ENCODE peak calls at places on chromosomes 7 and 10, in eight cellular contexts. J is GM10248, T is tibial artery, M is neural crest cell, R is astrocyte of the cerebellum, W is A549, E is WTC11, X is fibroblast of lung. B is an unnamed sample.
A peak's percentile ranks its signal among the peaks of the same experiment; 100 is the strongest.

GRCh38 chr7:57426629-57427003 is 23.4 kb upstream of the ZNF716 start:
- DNase-seq in J (no peak), T (no peak), M (no peak), R (no peak), W (no peak), E (no peak), X (no peak), B (no peak)

GRCh38 chr10:22911889-22912762 is 15.7 kb upstream of the ARMC3 start:
- DNase-seq in J (no peak), T (no peak), M (no peak), R (peak; percentile 16), W (no peak), E (no peak), X (peak; percentile 47), B (no peak)

GRCh38 chr10:97792058-97792721 is 20.4 kb upstream of the SFRP5 start:
- DNase-seq in J (peak; percentile 82), T (peak; percentile 58), M (peak; percentile 68), R (peak; percentile 18), W (peak; percentile 79), E (peak; percentile 94), X (peak; percentile 47), B (peak; percentile 72)

GRCh38 chr7:69419928-69420327 is 178.3 kb upstream of the AUTS2 start:
- DNase-seq in J (no peak), T (no peak), M (no peak), R (no peak), W (no peak), E (no peak), X (no peak), B (no peak)

GRCh38 chr10:75976681-75977080 is 545.3 kb downstream of the LRMDA start:
- DNase-seq in J (no peak), T (no peak), M (no peak), R (no peak), W (no peak), E (no peak), X (no peak), B (no peak)

GRCh38 chr7:134755422-134756022 is 23.9 kb upstream of the CALD1 start:
- DNase-seq in J (no peak), T (no peak), M (peak; percentile 29), R (no peak), W (no peak), E (no peak), X (peak; percentile 58), B (no peak)

GRCh38 chr10:124450010-124450782 is at the start of gene NKX1-2:
- DNase-seq in J (no peak), T (no peak), M (no peak), R (no peak), W (no peak), E (peak; percentile 81), X (no peak), B (no peak)

GRCh38 chr7:14233026-14233897 is 243.8 kb upstream of the ETV1 start:
- DNase-seq in J (no peak), T (no peak), M (no peak), R (no peak), W (no peak), E (no peak), X (peak; percentile 9), B (no peak)

GRCh38 chr10:62817763-62818425 is 1.7 kb upstream of the EGR2 start:
- DNase-seq in J (peak; percentile 88), T (peak; percentile 68), M (peak; percentile 70), R (no peak), W (peak; percentile 78), E (peak; percentile 81), X (peak; percentile 67), B (no peak)

GRCh38 chr10:102648889-102649752 is 4.8 kb downstream of the TRIM8 start:
- DNase-seq in J (no peak), T (no peak), M (peak; percentile 62), R (no peak), W (no peak), E (no peak), X (peak; percentile 46), B (no peak)

GRCh38 chr7:92645531-92646061 is 55.4 kb upstream of the FAM133B start:
- DNase-seq in J (no peak), T (peak; percentile 21), M (no peak), R (no peak), W (peak; percentile 44), E (no peak), X (no peak), B (no peak)

GRCh38 chr7:147937428-147937827 is 653.1 kb upstream of the C7orf33 start:
- DNase-seq in J (no peak), T (no peak), M (no peak), R (no peak), W (no peak), E (no peak), X (no peak), B (no peak)

GRCh38 chr7:10707519-10707918 is 266.2 kb upstream of the PHF14 start:
- DNase-seq in J (no peak), T (no peak), M (no peak), R (no peak), W (no peak), E (no peak), X (no peak), B (no peak)

GRCh38 chr7:10706875-10707493 is 266.7 kb upstream of the PHF14 start:
- DNase-seq in J (peak; percentile 34), T (no peak), M (no peak), R (no peak), W (no peak), E (no peak), X (no peak), B (no peak)

GRCh38 chr7:10703981-10704380 is 269.7 kb upstream of the PHF14 start:
- DNase-seq in J (no peak), T (no peak), M (no peak), R (no peak), W (no peak), E (no peak), X (no peak), B (no peak)

GRCh38 chr7:10704653-10705052 is 269.0 kb upstream of the PHF14 start:
- DNase-seq in J (no peak), T (no peak), M (no peak), R (no peak), W (no peak), E (no peak), X (no peak), B (no peak)

GRCh38 chr7:10708447-10708846 is 265.2 kb upstream of the PHF14 start:
- DNase-seq in J (no peak), T (no peak), M (peak; percentile 4), R (no peak), W (no peak), E (peak; percentile 38), X (peak; percentile 4), B (no peak)
- TF ChIP-seq CTCF in J (peak; percentile 14), T (no peak), M (peak; percentile 60), R (peak; percentile 7), W (no peak), E (no peak), X (no peak), B (peak; percentile 67)

DNA sequence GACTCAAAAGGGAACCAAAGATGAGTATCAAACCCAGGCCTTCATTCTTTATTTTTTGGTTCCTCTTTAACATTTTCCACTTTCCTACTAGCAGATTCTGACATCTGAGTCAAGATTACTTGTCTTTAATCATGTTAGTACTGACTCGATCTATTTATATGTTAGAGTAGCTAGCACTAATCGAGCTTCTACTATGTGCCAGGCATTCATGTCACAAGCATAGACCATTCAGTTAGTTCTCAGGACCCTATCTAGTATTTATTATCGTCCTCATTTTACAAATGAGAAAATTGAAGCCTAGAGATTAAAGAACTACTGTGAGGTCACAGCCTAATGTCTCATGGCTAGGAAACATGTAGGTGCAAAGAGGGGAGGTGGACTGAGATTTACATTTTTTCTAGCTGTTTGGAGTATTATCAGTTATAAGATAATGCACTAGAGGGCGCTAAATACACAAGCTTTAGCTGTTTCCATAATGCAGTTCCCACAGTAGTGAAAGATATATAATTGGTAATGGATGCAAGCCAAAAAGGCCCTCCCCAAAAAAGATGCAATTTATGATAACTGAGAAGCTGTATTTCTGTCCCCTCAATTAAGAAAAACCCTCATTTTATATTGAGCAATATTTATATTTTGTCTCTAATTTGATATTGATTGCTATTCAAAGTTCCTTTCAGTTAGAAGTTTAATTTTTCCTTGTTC is 32.9 kb upstream of the KMT2E start:
- DNase-seq in J (peak; percentile 62), T (no peak), M (no peak), R (no peak), W (peak; percentile 73), E (no peak), X (peak; percentile 71), B (no peak)
- TF ChIP-seq CTCF in J (peak; percentile 52), T (peak; percentile 72), M (peak; percentile 85), R (peak; percentile 43), W (peak; percentile 87), E (peak; percentile 63), X (peak; percentile 42), B (peak; percentile 68)

DNA sequence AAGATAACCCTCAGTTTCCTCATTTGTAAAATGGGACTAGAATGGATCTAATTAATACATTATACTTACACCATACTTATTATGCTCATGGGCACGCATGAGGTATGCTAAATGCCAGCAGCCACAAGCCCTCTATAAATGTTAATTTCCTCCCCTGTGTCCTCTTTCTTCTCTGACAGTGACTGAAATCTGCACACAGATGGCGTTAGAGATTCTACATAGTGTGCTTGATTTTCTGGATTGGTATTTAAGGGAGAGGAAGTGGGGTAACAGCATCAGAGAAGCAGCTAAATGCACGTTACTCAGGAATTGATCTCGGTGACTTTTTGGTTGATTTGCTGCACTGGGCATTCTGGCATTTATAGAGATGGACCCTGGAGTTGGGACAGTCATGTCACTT is 568.5 kb downstream of the CALN1 start:
- DNase-seq in J (no peak), T (no peak), M (no peak), R (no peak), W (no peak), E (no peak), X (no peak), B (no peak)
- TF ChIP-seq CTCF in J (no peak), T (no peak), M (no peak), R (no peak), W (no peak), E (no peak), X (no peak), B (no peak)

GRCh38 chr10:126373982-126374381 is 14.3 kb downstream of the ADAM12 start:
- DNase-seq in J (no peak), T (no peak), M (no peak), R (peak; percentile 46), W (no peak), E (no peak), X (peak; percentile 26), B (no peak)

GRCh38 chr10:126372359-126372758 is 15.9 kb downstream of the ADAM12 start:
- DNase-seq in J (no peak), T (no peak), M (no peak), R (no peak), W (no peak), E (no peak), X (no peak), B (no peak)

GRCh38 chr10:126374435-126374834 is 13.8 kb downstream of the ADAM12 start:
- DNase-seq in J (no peak), T (no peak), M (no peak), R (no peak), W (no peak), E (no peak), X (no peak), B (no peak)

GRCh38 chr10:126375299-126375698 is 13.0 kb downstream of the ADAM12 start:
- DNase-seq in J (no peak), T (no peak), M (no peak), R (no peak), W (no peak), E (no peak), X (no peak), B (no peak)

DNA sequence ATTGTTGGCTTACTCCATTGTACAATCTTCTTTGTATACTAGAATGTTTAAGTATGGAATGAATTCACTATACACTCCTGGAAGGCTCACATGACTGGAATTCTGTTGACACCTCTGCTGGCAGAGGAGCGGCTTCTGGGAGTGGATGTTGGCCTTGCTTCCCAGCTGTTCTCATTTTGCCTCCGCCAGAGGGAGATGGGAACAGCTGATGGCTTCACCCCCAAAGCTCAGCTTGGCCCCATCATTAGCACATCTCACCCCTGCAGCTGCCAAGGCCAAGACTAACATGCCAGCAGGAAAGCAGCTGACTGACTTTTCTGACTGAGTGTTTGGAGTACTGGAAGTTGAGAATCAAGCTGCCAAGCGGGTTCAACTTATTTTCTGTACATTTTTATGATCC is 15.1 kb downstream of the ADAM12 start:
- DNase-seq in J (no peak), T (peak; percentile 51), M (no peak), R (no peak), W (no peak), E (no peak), X (peak; percentile 84), B (no peak)
- TF ChIP-seq CTCF in J (no peak), T (no peak), M (no peak), R (no peak), W (no peak), E (no peak), X (peak; percentile 50), B (no peak)